ENCODE peak calls at places on chromosomes 5 and 9, in six cellular contexts. G, I, X, L, A and Z are unnamed samples.

GRCh38 chr5:172939045-172939444 is 20.2 kb upstream of the RPL26L1 start:
- DNase-seq in A (no peak), I (no peak), L (no peak), G (no peak), X (peak), Z (peak)

GRCh38 chr9:121634800-121635261 is 16.6 kb upstream of the DAB2IP start:
- DNase-seq in I (no peak), X (peak), A (no peak), G (no peak), L (peak), Z (peak)

GRCh38 chr5:94080390-94080789 is 339.0 kb upstream of the POU5F2 start:
- DNase-seq in L (no peak), A (no peak), I (no peak), X (no peak), G (no peak), Z (no peak)

GRCh38 chr9:7166074-7166473 is 408.3 kb downstream of the KDM4C start:
- DNase-seq in G (no peak), I (no peak), L (no peak), X (no peak), A (no peak), Z (no peak)

GRCh38 chr9:98323831-98324135 is 68.3 kb upstream of the TBC1D2 start:
- DNase-seq in L (no peak), X (no peak), I (no peak), G (no peak), A (no peak), Z (no peak)

GRCh38 chr9:94490465-94490864 is 64.4 kb upstream of the PCAT7 start:
- DNase-seq in I (no peak), A (no peak), X (peak), L (no peak), G (no peak), Z (no peak)

GRCh38 chr5:54013556-54014157 is 296.7 kb downstream of the ARL15 start:
- DNase-seq in I (no peak), X (no peak), G (peak), L (peak), A (no peak), Z (peak)

GRCh38 chr5:111742595-111742994 is 14.4 kb downstream of the NREP start:
- DNase-seq in A (no peak), X (no peak), L (no peak), G (peak), I (no peak), Z (no peak)

GRCh38 chr9:127129718-127130085 is 7.3 kb upstream of the ANGPTL2 start:
- DNase-seq in I (no peak), A (peak), L (no peak), X (no peak), G (no peak), Z (no peak)

GRCh38 chr9:127705577-127706215 is 1.1 kb upstream of the CFAP157 start:
- DNase-seq in G (no peak), I (no peak), A (no peak), L (no peak), X (no peak), Z (no peak)

GRCh38 chr9:109399258-109399767 is 78.5 kb upstream of the EPB41L4B start:
- DNase-seq in L (peak), I (no peak), A (no peak), G (no peak), X (peak), Z (peak)

GRCh38 chr9:73199886-73200285 is 48.2 kb downstream of the ANXA1 start:
- DNase-seq in L (no peak), A (no peak), G (no peak), I (no peak), X (peak), Z (peak)

GRCh38 chr9:104780796-104781395 is 17.0 kb downstream of the NIPSNAP3B start:
- DNase-seq in L (peak), I (no peak), X (no peak), A (no peak), G (peak), Z (no peak)
- TF ChIP-seq CTCF in L (peak), I (peak), X (peak), A (peak), G (peak), Z (peak)

GRCh38 chr5:139271201-139272027 is 22.1 kb upstream of the MATR3 start:
- DNase-seq in L (no peak), I (no peak), G (peak), X (no peak), A (no peak), Z (no peak)

GRCh38 chr5:139273322-139273571 is 20.3 kb upstream of the MATR3 start:
- DNase-seq in L (no peak), X (peak), I (no peak), G (no peak), A (no peak), Z (no peak)

GRCh38 chr5:139267481-139267880 is 26.1 kb upstream of the MATR3 start:
- DNase-seq in A (no peak), L (no peak), G (no peak), I (no peak), X (no peak), Z (no peak)

GRCh38 chr5:139272471-139273321 is 20.8 kb upstream of the MATR3 start:
- DNase-seq in G (peak), L (peak), A (no peak), X (no peak), I (no peak), Z (peak)

GRCh38 chr5:139268364-139269202 is 25.0 kb upstream of the MATR3 start:
- DNase-seq in X (no peak), A (no peak), G (no peak), L (peak), I (no peak), Z (no peak)
- TF ChIP-seq CTCF in X (peak), A (peak), G (no peak), L (no peak), I (peak), Z (no peak)

DNA sequence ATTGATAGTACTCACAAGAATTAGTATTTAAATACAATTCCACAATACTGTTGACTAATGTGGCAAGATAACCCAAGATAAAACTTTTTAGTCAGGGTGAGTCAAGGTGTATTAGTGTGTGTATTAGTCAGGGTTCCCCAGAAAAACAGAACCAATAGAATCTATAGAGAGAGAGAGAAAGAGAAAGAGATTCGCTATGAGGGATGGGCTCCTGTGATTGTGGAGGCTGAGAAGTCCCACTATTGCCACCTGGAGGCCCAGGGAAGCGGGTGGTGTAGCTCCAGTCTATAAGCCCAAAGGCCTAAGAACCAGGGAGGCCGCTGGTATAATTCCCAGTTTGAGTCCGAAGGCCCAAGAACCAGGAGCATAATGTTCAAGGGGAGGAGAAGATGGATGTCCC is 10.0 kb upstream of the SHISAL2B start:
- DNase-seq in G (no peak), A (no peak), I (no peak), L (peak), X (peak), Z (peak)
- TF ChIP-seq CTCF in G (peak), A (no peak), I (peak), L (peak), X (peak), Z (no peak)

GRCh38 chr5:136802382-136802781 is 437.0 kb upstream of the TRPC7 start:
- DNase-seq in L (no peak), A (no peak), I (peak), G (no peak), X (peak), Z (no peak)
- TF ChIP-seq CTCF in L (no peak), A (no peak), I (peak), G (peak), X (peak), Z (no peak)